ENCODE peak calls at places on chromosomes 2 and 18, in six cellular contexts. C is cardiac muscle cell, U is left ventricle myocardium inferior, T is A549, O is upper lobe of right lung, J is GM12865. M is an unnamed sample.
A peak's percentile ranks its signal among the peaks of the same experiment; 100 is the strongest.

GRCh38 chr2:239337877-239338484 is 62.8 kb downstream of the HDAC4 start:
- DNase-seq in C (no peak), U (no peak), T (no peak), O (no peak), J (no peak), M (peak; percentile 50)

GRCh38 chr2:9692392-9693137 is 61.8 kb upstream of the YWHAQ start:
- DNase-seq in C (peak; percentile 21), U (peak; percentile 33), T (no peak), O (peak; percentile 55), J (peak; percentile 40), M (no peak)

GRCh38 chr2:232487385-232488096 is at the start of gene ECEL1:
- DNase-seq in C (no peak), U (peak; percentile 6), T (no peak), O (peak; percentile 63), J (no peak), M (no peak)

GRCh38 chr2:70400539-70400938 is 98.7 kb upstream of the FAM136A start:
- DNase-seq in C (no peak), U (no peak), T (no peak), O (no peak), J (no peak), M (no peak)

GRCh38 chr18:57754577-57755330 is 48.4 kb downstream of the ATP8B1 start:
- DNase-seq in C (no peak), U (no peak), T (no peak), O (no peak), J (peak; percentile 15), M (no peak)

GRCh38 chr2:189552991-189553404 is 27.6 kb downstream of the SLC40A1 start:
- DNase-seq in C (peak; percentile 50), U (no peak), T (no peak), O (no peak), J (no peak), M (no peak)

GRCh38 chr2:28993211-28993960 is 12.3 kb downstream of the TOGARAM2 start:
- DNase-seq in C (no peak), U (no peak), T (no peak), O (no peak), J (no peak), M (no peak)

GRCh38 chr18:11673560-11673959 is 15.5 kb upstream of the GNAL start:
- DNase-seq in C (no peak), U (no peak), T (no peak), O (no peak), J (no peak), M (no peak)

GRCh38 chr18:49819768-49820662 is 6.7 kb upstream of the ACAA2 start:
- DNase-seq in C (peak; percentile 27), U (no peak), T (no peak), O (no peak), J (peak; percentile 55), M (no peak)

GRCh38 chr2:102422910-102423309 is at the start of gene IL18RAP:
- DNase-seq in C (no peak), U (no peak), T (no peak), O (no peak), J (no peak), M (no peak)
- H3K4me3 ChIP-seq in C (no peak within 1 kb of the TSS), U (no peak within 1 kb of the TSS), T (no peak within 1 kb of the TSS), O (no peak within 1 kb of the TSS), J (no peak within 1 kb of the TSS), M (no peak within 1 kb of the TSS)

GRCh38 chr2:30149976-30150375 is 3.2 kb downstream of the YPEL5 start:
- DNase-seq in C (no peak), U (no peak), T (no peak), O (no peak), J (no peak), M (no peak)

GRCh38 chr2:30150786-30151185 is 4.0 kb downstream of the YPEL5 start:
- DNase-seq in C (no peak), U (no peak), T (no peak), O (no peak), J (no peak), M (no peak)

GRCh38 chr2:30148850-30149249 is 2.0 kb downstream of the YPEL5 start:
- DNase-seq in C (no peak), U (no peak), T (no peak), O (no peak), J (peak; percentile 31), M (no peak)

GRCh38 chr2:30147715-30148611 is 1.2 kb downstream of the YPEL5 start:
- DNase-seq in C (peak; percentile 73), U (peak; percentile 84), T (peak; percentile 88), O (peak; percentile 92), J (peak; percentile 77), M (peak; percentile 78)

DNA sequence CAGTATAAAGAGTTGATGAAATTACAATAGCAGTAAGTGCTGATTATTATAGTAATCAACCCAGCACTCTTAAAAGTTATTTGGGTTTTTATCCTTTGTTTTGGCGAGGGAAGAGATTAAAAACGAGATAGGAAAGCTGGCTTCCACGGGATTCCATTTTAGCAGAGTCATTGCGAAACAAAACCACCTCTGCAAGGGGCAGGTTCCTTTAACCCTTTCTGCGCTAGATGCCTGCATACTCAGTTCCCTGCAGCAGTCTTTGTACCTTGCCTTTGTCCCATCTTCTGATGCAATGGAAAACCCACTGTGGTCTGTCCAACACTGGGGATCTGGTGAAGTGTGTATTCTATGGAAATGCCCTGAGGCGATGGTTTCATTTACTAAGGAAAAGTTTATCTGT is 2.7 kb downstream of the YPEL5 start:
- DNase-seq in C (peak; percentile 24), U (no peak), T (no peak), O (no peak), J (peak; percentile 29), M (no peak)
- H3K4me3 ChIP-seq in C (peak overlapping the region; percentile 6), U (peak overlapping the region; percentile 88), T (no peak overlapping the region), O (peak overlapping the region; percentile 8), J (no peak overlapping the region), M (no peak overlapping the region)

GRCh38 chr2:149101818-149102217 is 63.3 kb downstream of the LYPD6B start:
- DNase-seq in C (no peak), U (no peak), T (no peak), O (no peak), J (no peak), M (no peak)
- H3K4me3 ChIP-seq in C (no peak overlapping the region), U (no peak overlapping the region), T (no peak overlapping the region), O (no peak overlapping the region), J (no peak overlapping the region), M (no peak overlapping the region)

GRCh38 chr2:163773276-163773675 is 37.5 kb upstream of the FIGN start:
- DNase-seq in C (no peak), U (no peak), T (no peak), O (no peak), J (no peak), M (no peak)

GRCh38 chr2:163771596-163771995 is 35.8 kb upstream of the FIGN start:
- DNase-seq in C (no peak), U (no peak), T (peak; percentile 2), O (no peak), J (no peak), M (no peak)

GRCh38 chr2:163778045-163778753 is 42.4 kb upstream of the FIGN start:
- DNase-seq in C (peak; percentile 88), U (no peak), T (peak; percentile 15), O (no peak), J (no peak), M (peak; percentile 33)

GRCh38 chr2:163775304-163775703 is 39.5 kb upstream of the FIGN start:
- DNase-seq in C (peak; percentile 25), U (no peak), T (no peak), O (no peak), J (no peak), M (no peak)

GRCh38 chr2:163774862-163775261 is 39.1 kb upstream of the FIGN start:
- DNase-seq in C (peak; percentile 81), U (no peak), T (peak; percentile 24), O (no peak), J (no peak), M (no peak)
- H3K4me3 ChIP-seq in C (no peak overlapping the region), U (no peak overlapping the region), T (no peak overlapping the region), O (no peak overlapping the region), J (no peak overlapping the region), M (no peak overlapping the region)

GRCh38 chr2:176137249-176137573 is 7.7 kb downstream of the HOXD8 start:
- DNase-seq in C (no peak), U (no peak), T (no peak), O (no peak), J (no peak), M (no peak)

GRCh38 chr2:176133366-176133765 is 3.9 kb downstream of the HOXD8 start:
- DNase-seq in C (no peak), U (no peak), T (no peak), O (no peak), J (no peak), M (no peak)

GRCh38 chr2:176136375-176137248 is 7.1 kb downstream of the HOXD8 start:
- DNase-seq in C (peak; percentile 25), U (no peak), T (no peak), O (peak; percentile 62), J (no peak), M (no peak)

GRCh38 chr2:176134045-176134444 is 4.5 kb downstream of the HOXD8 start:
- DNase-seq in C (no peak), U (no peak), T (no peak), O (no peak), J (no peak), M (no peak)

GRCh38 chr2:176134978-176135575 is 5.6 kb downstream of the HOXD8 start:
- DNase-seq in C (no peak), U (no peak), T (no peak), O (no peak), J (no peak), M (no peak)
- H3K4me3 ChIP-seq in C (no peak overlapping the region), U (no peak overlapping the region), T (no peak overlapping the region), O (no peak overlapping the region), J (no peak overlapping the region), M (no peak overlapping the region)